ENCODE peak calls at places on chromosomes 3 and 15, in four cellular contexts. One of them, this sample, is unnamed. For H3K4me1, the result is how much of the 10 kb centered on the place peaks cover.

GRCh38 chr3:123278446-123278845 is 76.7 kb downstream of the SEC22A start:
- DNase-seq in K562: no peak
- DNase-seq in HepG2: no peak
- DNase-seq in HCT116: no peak
- DNase-seq in this sample: no peak

GRCh38 chr3:109563149-109563548 is 225.8 kb upstream of the DPPA4 start:
- DNase-seq in HCT116: no peak
- DNase-seq in K562: no peak
- DNase-seq in HepG2: no peak
- DNase-seq in this sample: no peak

GRCh38 chr3:188214442-188214841 is 60.5 kb downstream of the LPP start:
- DNase-seq in K562: no peak
- DNase-seq in HepG2: peak
- DNase-seq in HCT116: no peak
- DNase-seq in this sample: no peak

GRCh38 chr3:187850256-187851010 is 105.2 kb upstream of the BCL6 start:
- DNase-seq in HepG2: peak
- DNase-seq in HCT116: no peak
- DNase-seq in K562: no peak
- DNase-seq in this sample: no peak

GRCh38 chr3:188978772-188979171 is 193.0 kb upstream of the TPRG1 start:
- DNase-seq in HepG2: peak
- DNase-seq in K562: no peak
- DNase-seq in HCT116: no peak
- DNase-seq in this sample: no peak

GRCh38 chr3:72058493-72059081 is 273.6 kb upstream of the PROK2 start:
- DNase-seq in K562: no peak
- DNase-seq in HepG2: no peak
- DNase-seq in HCT116: no peak
- DNase-seq in this sample: no peak

GRCh38 chr3:114144909-114145688 is 33.8 kb downstream of the DRD3 start:
- DNase-seq in HepG2: no peak
- DNase-seq in HCT116: no peak
- DNase-seq in K562: no peak
- DNase-seq in this sample: no peak

GRCh38 chr15:45169608-45170480 is 17.9 kb downstream of the SHF start:
- DNase-seq in HCT116: no peak
- DNase-seq in K562: no peak
- DNase-seq in HepG2: no peak
- DNase-seq in this sample: no peak

GRCh38 chr3:160022068-160022467 is 33.4 kb downstream of the IL12A start:
- DNase-seq in K562: no peak
- DNase-seq in HepG2: no peak
- DNase-seq in HCT116: no peak
- DNase-seq in this sample: no peak

GRCh38 chr3:192907784-192908183 is 9.9 kb downstream of the MB21D2 start:
- DNase-seq in K562: no peak
- DNase-seq in HCT116: no peak
- DNase-seq in HepG2: no peak
- DNase-seq in this sample: no peak

GRCh38 chr3:25706213-25706612 is 41.5 kb upstream of the TOP2B start:
- DNase-seq in HCT116: no peak
- DNase-seq in K562: no peak
- DNase-seq in HepG2: no peak
- DNase-seq in this sample: no peak

GRCh38 chr15:87722941-87723691 is 533.4 kb downstream of the NTRK3 start:
- DNase-seq in HCT116: no peak
- DNase-seq in K562: no peak
- DNase-seq in HepG2: no peak
- DNase-seq in this sample: no peak

GRCh38 chr3:14265246-14265962 is 86.8 kb downstream of the LSM3 start:
- DNase-seq in K562: no peak
- DNase-seq in HCT116: no peak
- DNase-seq in HepG2: peak
- DNase-seq in this sample: no peak

GRCh38 chr15:84761534-84762190 is 13.3 kb downstream of the ZNF592 start:
- DNase-seq in HCT116: no peak
- DNase-seq in K562: no peak
- DNase-seq in HepG2: no peak
- DNase-seq in this sample: no peak

GRCh38 chr15:94478763-94479162 is 247.4 kb downstream of the MCTP2 start:
- DNase-seq in HCT116: no peak
- DNase-seq in HepG2: no peak
- DNase-seq in K562: no peak
- DNase-seq in this sample: no peak

GRCh38 chr3:177725165-177725564 is 527.9 kb upstream of the TBL1XR1 start:
- DNase-seq in HepG2: no peak
- DNase-seq in K562: no peak
- DNase-seq in HCT116: no peak
- DNase-seq in this sample: no peak

GRCh38 chr3:9928158-9928557 is 5.5 kb upstream of the CRELD1 start:
- DNase-seq in HCT116: no peak
- DNase-seq in K562: no peak
- DNase-seq in HepG2: no peak
- DNase-seq in this sample: no peak

GRCh38 chr3:135169651-135170050 is 374.6 kb downstream of the EPHB1 start:
- DNase-seq in HepG2: no peak
- DNase-seq in HCT116: no peak
- DNase-seq in K562: no peak
- DNase-seq in this sample: no peak

GRCh38 chr15:58292761-58293175 is 139.0 kb upstream of the LIPC start:
- DNase-seq in HepG2: no peak
- DNase-seq in HCT116: no peak
- DNase-seq in K562: no peak
- DNase-seq in this sample: no peak

GRCh38 chr15:23402544-23402943 is 44.5 kb downstream of the GOLGA6L2 start:
- DNase-seq in K562: no peak
- DNase-seq in HCT116: no peak
- DNase-seq in HepG2: no peak
- DNase-seq in this sample: no peak

GRCh38 chr3:30400924-30401323 is 205.5 kb upstream of the TGFBR2 start:
- DNase-seq in HCT116: no peak
- DNase-seq in K562: no peak
- DNase-seq in HepG2: peak
- DNase-seq in this sample: no peak

GRCh38 chr15:51726302-51727073 is 11.0 kb downstream of the LYSMD2 start:
- DNase-seq in HepG2: peak
- DNase-seq in K562: peak
- DNase-seq in HCT116: peak
- DNase-seq in this sample: no peak

GRCh38 chr15:98164573-98164972 is 204.1 kb downstream of the ARRDC4 start:
- DNase-seq in HCT116: no peak
- DNase-seq in K562: no peak
- DNase-seq in HepG2: no peak
- DNase-seq in this sample: no peak

GRCh38 chr3:33942483-33943150 is 144.2 kb downstream of the PDCD6IP start:
- DNase-seq in K562: peak
- DNase-seq in HCT116: no peak
- DNase-seq in HepG2: no peak
- DNase-seq in this sample: no peak

GRCh38 chr3:49165771-49166751 is at the start of gene CCDC71:
- DNase-seq in K562: peak
- DNase-seq in HepG2: peak
- DNase-seq in HCT116: peak
- DNase-seq in this sample: no peak

GRCh38 chr3:10492351-10493201 is 12.8 kb downstream of the ATP2B2 start:
- DNase-seq in K562: no peak
- DNase-seq in HepG2: no peak
- DNase-seq in HCT116: no peak
- DNase-seq in this sample: no peak

GRCh38 chr3:99648091-99648490 is 9.7 kb downstream of the COL8A1 start:
- DNase-seq in HepG2: no peak
- DNase-seq in K562: no peak
- DNase-seq in HCT116: no peak
- DNase-seq in this sample: no peak

GRCh38 chr3:49013738-49014660 is 4.4 kb downstream of the DALRD3 start:
- DNase-seq in HCT116: no peak
- DNase-seq in HepG2: peak
- DNase-seq in K562: no peak
- DNase-seq in this sample: no peak

GRCh38 chr15:56736308-56736707 is 3.0 kb upstream of the ZNF280D start:
- DNase-seq in HepG2: peak
- DNase-seq in HCT116: no peak
- DNase-seq in K562: peak
- DNase-seq in this sample: no peak

GRCh38 chr3:46882377-46883015 is 5.0 kb downstream of the PTH1R start:
- DNase-seq in K562: peak
- DNase-seq in HepG2: no peak
- DNase-seq in HCT116: no peak
- DNase-seq in this sample: no peak

GRCh38 chr3:99901200-99901926 is 83.7 kb downstream of the CMSS1 start:
- DNase-seq in K562: no peak
- DNase-seq in HCT116: peak
- DNase-seq in HepG2: peak
- DNase-seq in this sample: peak

GRCh38 chr15:78565097-78565950 is at the start of gene CHRNA5:
- DNase-seq in HCT116: peak
- DNase-seq in HepG2: peak
- DNase-seq in K562: peak
- DNase-seq in this sample: peak

GRCh38 chr15:38187646-38188313 is 64.9 kb upstream of the SPRED1 start:
- DNase-seq in HepG2: peak
- DNase-seq in HCT116: no peak
- DNase-seq in K562: no peak
- DNase-seq in this sample: no peak

GRCh38 chr15:38192496-38192895 is 60.1 kb upstream of the SPRED1 start:
- DNase-seq in HepG2: no peak
- DNase-seq in K562: no peak
- DNase-seq in HCT116: no peak
- DNase-seq in this sample: no peak

GRCh38 chr15:38193496-38193895 is 59.1 kb upstream of the SPRED1 start:
- DNase-seq in HepG2: no peak
- DNase-seq in HCT116: no peak
- DNase-seq in K562: no peak
- DNase-seq in this sample: no peak

GRCh38 chr15:38189651-38190280 is 62.9 kb upstream of the SPRED1 start:
- DNase-seq in K562: no peak
- DNase-seq in HCT116: no peak
- DNase-seq in HepG2: no peak
- DNase-seq in this sample: no peak

GRCh38 chr15:38190501-38190900 is 62.1 kb upstream of the SPRED1 start:
- DNase-seq in HCT116: no peak
- DNase-seq in K562: no peak
- DNase-seq in HepG2: no peak
- DNase-seq in this sample: no peak
- H3K27ac ChIP-seq in HCT116: no peak
- H3K27ac ChIP-seq in K562: no peak
- H3K27ac ChIP-seq in HepG2: no peak
- H3K27ac ChIP-seq in this sample: no peak

GRCh38 chr15:73821181-73821580 is 52.2 kb upstream of the TBC1D21 start:
- DNase-seq in HepG2: no peak
- DNase-seq in HCT116: no peak
- DNase-seq in K562: no peak
- DNase-seq in this sample: no peak
- TF ChIP-seq TCF7L2 in HepG2: no peak
- TF ChIP-seq TCF7L2 in HCT116: no peak
- TF ChIP-seq TCF7L2 in K562: no peak
- TF ChIP-seq TCF7L2 in this sample: no peak

GRCh38 chr15:68411276-68411675 is 20.7 kb downstream of the ITGA11 start:
- DNase-seq in HCT116: no peak
- DNase-seq in K562: no peak
- DNase-seq in HepG2: no peak
- DNase-seq in this sample: no peak
- H3K4me1 ChIP-seq in HCT116: under half
- H3K4me1 ChIP-seq in K562: under half
- H3K4me1 ChIP-seq in HepG2: under half
- H3K4me1 ChIP-seq in this sample: under half

DNA sequence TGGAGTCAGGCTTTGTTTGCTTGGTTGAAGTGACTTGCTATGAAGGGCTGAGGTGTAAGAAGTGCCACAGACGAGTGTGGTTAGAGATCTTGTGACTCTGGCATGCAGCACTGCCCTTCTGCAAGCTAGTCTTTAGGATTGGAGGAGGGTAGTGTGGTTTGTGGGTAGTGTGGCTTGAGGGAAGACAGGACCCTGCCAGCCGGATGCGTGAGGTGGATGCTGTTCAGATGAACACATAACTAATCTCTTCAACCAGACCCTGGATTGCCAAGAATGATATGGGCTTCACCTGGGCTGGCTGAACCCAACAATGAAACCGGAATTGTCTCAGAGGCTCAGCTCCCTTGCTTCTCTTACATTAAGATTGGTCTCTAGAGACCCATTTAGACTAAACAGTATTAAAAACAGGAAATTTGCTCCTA is 32.7 kb downstream of the STARD9 start:
- DNase-seq in K562: no peak
- DNase-seq in HepG2: no peak
- DNase-seq in HCT116: no peak
- DNase-seq in this sample: no peak
- H3K27ac ChIP-seq in K562: no peak
- H3K27ac ChIP-seq in HepG2: no peak
- H3K27ac ChIP-seq in HCT116: no peak
- H3K27ac ChIP-seq in this sample: no peak

DNA sequence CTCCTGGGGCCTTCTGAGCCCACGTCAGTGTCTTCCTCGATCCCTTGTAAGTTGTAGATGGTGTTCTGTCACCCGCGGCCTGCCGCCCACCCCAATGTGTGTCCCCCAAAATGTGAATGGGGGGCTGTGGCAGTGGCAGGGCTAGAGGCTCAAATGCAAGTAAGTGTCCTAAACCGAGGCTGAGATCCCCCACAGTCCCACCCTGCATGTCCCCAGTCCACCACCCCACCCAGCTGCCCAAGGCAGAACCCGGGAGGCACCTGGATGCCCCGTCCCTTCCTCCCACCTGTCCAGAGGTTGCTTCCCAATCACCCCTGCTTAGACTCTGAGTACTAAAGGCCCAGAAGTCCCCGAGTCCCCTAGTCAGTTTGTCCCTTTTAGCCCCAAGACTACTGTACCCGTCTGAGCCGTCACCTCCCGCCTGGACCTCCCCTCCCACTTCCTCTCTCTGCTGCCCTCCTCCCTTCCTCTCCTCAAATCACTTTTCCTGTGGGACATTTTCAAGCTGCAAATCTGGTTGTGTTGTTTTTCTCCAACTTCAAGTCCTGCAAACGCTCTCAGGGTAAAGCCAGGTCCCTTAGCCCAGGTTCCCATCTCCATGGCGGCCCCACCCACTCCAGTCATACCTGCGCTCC is 11.8 kb upstream of the PLXND1 start:
- DNase-seq in HepG2: no peak
- DNase-seq in K562: no peak
- DNase-seq in HCT116: no peak
- DNase-seq in this sample: no peak
- TF ChIP-seq TCF7L2 in HepG2: no peak
- TF ChIP-seq TCF7L2 in K562: no peak
- TF ChIP-seq TCF7L2 in HCT116: no peak
- TF ChIP-seq TCF7L2 in this sample: no peak

DNA sequence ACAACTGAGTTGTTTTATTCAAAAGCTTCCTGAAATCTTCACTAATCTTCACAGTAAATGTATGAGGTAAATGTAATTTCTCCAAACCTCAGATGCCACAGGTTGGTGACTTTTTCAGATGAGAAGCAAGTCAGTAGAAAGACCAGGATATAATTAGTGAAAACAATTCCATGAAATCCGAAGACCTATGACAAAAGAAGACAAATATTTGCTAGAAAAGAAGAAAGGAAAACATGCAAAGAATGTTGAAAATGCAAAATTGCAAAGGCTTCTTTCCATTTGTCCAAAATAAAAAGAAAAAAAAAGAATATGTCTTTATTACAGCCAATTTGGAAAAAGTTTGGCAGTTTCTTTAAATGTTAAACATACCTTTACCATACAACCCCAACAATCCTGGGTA is 88.3 kb upstream of the MYRIP start:
- DNase-seq in K562: no peak
- DNase-seq in HepG2: no peak
- DNase-seq in HCT116: no peak
- DNase-seq in this sample: no peak
- H3K4me1 ChIP-seq in K562: under half
- H3K4me1 ChIP-seq in HepG2: under half
- H3K4me1 ChIP-seq in HCT116: under half
- H3K4me1 ChIP-seq in this sample: under half

This sample was measured in Panc1.